ENCODE peak calls at places on chromosomes 5 and 9, in nine cellular contexts. One of them, this sample, is unnamed.

GRCh38 chr9:9914174-9914573 is 698.6 kb downstream of the PTPRD start:
- DNase-seq in prostate gland: no peak
- DNase-seq in ELR: no peak
- DNase-seq in kidney tubule cell: no peak
- DNase-seq in NCI-H460: no peak
- DNase-seq in fibroblast of the conjunctiva: no peak
- DNase-seq in EL: no peak
- DNase-seq in ecto neural progenitor cell: no peak
- DNase-seq in iris pigment epithelial cell: no peak
- DNase-seq in this sample: no peak

GRCh38 chr9:19631181-19631580 is 157.7 kb downstream of the SLC24A2 start:
- DNase-seq in prostate gland: no peak
- DNase-seq in ELR: no peak
- DNase-seq in kidney tubule cell: peak; percentile 56
- DNase-seq in NCI-H460: no peak
- DNase-seq in fibroblast of the conjunctiva: no peak
- DNase-seq in EL: no peak
- DNase-seq in ecto neural progenitor cell: no peak
- DNase-seq in iris pigment epithelial cell: no peak
- DNase-seq in this sample: no peak

GRCh38 chr5:67211926-67212325 is 15.3 kb upstream of the CD180 start:
- DNase-seq in prostate gland: no peak
- DNase-seq in ELR: peak; percentile 83
- DNase-seq in kidney tubule cell: peak; percentile 92
- DNase-seq in NCI-H460: no peak
- DNase-seq in fibroblast of the conjunctiva: no peak
- DNase-seq in EL: peak; percentile 79
- DNase-seq in ecto neural progenitor cell: no peak
- DNase-seq in iris pigment epithelial cell: peak; percentile 86
- DNase-seq in this sample: no peak

GRCh38 chr9:137147793-137148160 is 8.8 kb downstream of the GRIN1 start:
- DNase-seq in prostate gland: no peak
- DNase-seq in ELR: no peak
- DNase-seq in kidney tubule cell: no peak
- DNase-seq in NCI-H460: no peak
- DNase-seq in fibroblast of the conjunctiva: no peak
- DNase-seq in EL: no peak
- DNase-seq in ecto neural progenitor cell: no peak
- DNase-seq in iris pigment epithelial cell: no peak
- DNase-seq in this sample: no peak

GRCh38 chr9:106864533-106865143 is 1.7 kb downstream of the ZNF462 start:
- DNase-seq in prostate gland: no peak
- DNase-seq in ELR: peak; percentile 54
- DNase-seq in kidney tubule cell: peak; percentile 64
- DNase-seq in NCI-H460: no peak
- DNase-seq in fibroblast of the conjunctiva: no peak
- DNase-seq in EL: peak; percentile 47
- DNase-seq in ecto neural progenitor cell: peak; percentile 53
- DNase-seq in iris pigment epithelial cell: peak; percentile 53
- DNase-seq in this sample: no peak

GRCh38 chr5:151123897-151124751 is 33.5 kb downstream of the ANXA6 start:
- DNase-seq in prostate gland: peak; percentile 40
- DNase-seq in ELR: peak; percentile 47
- DNase-seq in kidney tubule cell: peak; percentile 73
- DNase-seq in NCI-H460: peak; percentile 20
- DNase-seq in fibroblast of the conjunctiva: no peak
- DNase-seq in EL: peak; percentile 36
- DNase-seq in ecto neural progenitor cell: no peak
- DNase-seq in iris pigment epithelial cell: peak; percentile 41
- DNase-seq in this sample: peak; percentile 77

GRCh38 chr5:1009359-1010180 is 968 bp downstream of the NKD2 start:
- DNase-seq in prostate gland: no peak
- DNase-seq in ELR: no peak
- DNase-seq in kidney tubule cell: no peak
- DNase-seq in NCI-H460: no peak
- DNase-seq in fibroblast of the conjunctiva: no peak
- DNase-seq in EL: no peak
- DNase-seq in ecto neural progenitor cell: no peak
- DNase-seq in iris pigment epithelial cell: no peak
- DNase-seq in this sample: peak; percentile 10

GRCh38 chr9:133780962-133781827 is 43.0 kb upstream of the SARDH start:
- DNase-seq in prostate gland: no peak
- DNase-seq in ELR: no peak
- DNase-seq in kidney tubule cell: no peak
- DNase-seq in NCI-H460: no peak
- DNase-seq in fibroblast of the conjunctiva: no peak
- DNase-seq in EL: no peak
- DNase-seq in ecto neural progenitor cell: no peak
- DNase-seq in iris pigment epithelial cell: no peak
- DNase-seq in this sample: no peak

GRCh38 chr5:91690921-91691320 is 307.8 kb upstream of the ARRDC3 start:
- DNase-seq in prostate gland: no peak
- DNase-seq in ELR: peak; percentile 14
- DNase-seq in kidney tubule cell: no peak
- DNase-seq in NCI-H460: no peak
- DNase-seq in fibroblast of the conjunctiva: no peak
- DNase-seq in EL: no peak
- DNase-seq in ecto neural progenitor cell: no peak
- DNase-seq in iris pigment epithelial cell: peak; percentile 21
- DNase-seq in this sample: no peak

GRCh38 chr9:114096866-114097612 is 2.1 kb downstream of the KIF12 start:
- DNase-seq in prostate gland: no peak
- DNase-seq in ELR: no peak
- DNase-seq in kidney tubule cell: no peak
- DNase-seq in NCI-H460: no peak
- DNase-seq in fibroblast of the conjunctiva: no peak
- DNase-seq in EL: no peak
- DNase-seq in ecto neural progenitor cell: no peak
- DNase-seq in iris pigment epithelial cell: no peak
- DNase-seq in this sample: no peak

GRCh38 chr9:84600739-84601138 is 68.8 kb upstream of the NTRK2 start:
- DNase-seq in prostate gland: no peak
- DNase-seq in ELR: no peak
- DNase-seq in kidney tubule cell: peak; percentile 22
- DNase-seq in NCI-H460: no peak
- DNase-seq in fibroblast of the conjunctiva: no peak
- DNase-seq in EL: peak; percentile 1
- DNase-seq in ecto neural progenitor cell: no peak
- DNase-seq in iris pigment epithelial cell: no peak
- DNase-seq in this sample: no peak

GRCh38 chr9:136846376-136847064 is 2.7 kb upstream of the PHPT1 start:
- DNase-seq in prostate gland: no peak
- DNase-seq in ELR: no peak
- DNase-seq in kidney tubule cell: no peak
- DNase-seq in NCI-H460: no peak
- DNase-seq in fibroblast of the conjunctiva: no peak
- DNase-seq in EL: no peak
- DNase-seq in ecto neural progenitor cell: no peak
- DNase-seq in iris pigment epithelial cell: no peak
- DNase-seq in this sample: no peak

GRCh38 chr5:104541129-104541528 is 978.5 kb upstream of the NUDT12 start:
- DNase-seq in prostate gland: no peak
- DNase-seq in ELR: no peak
- DNase-seq in kidney tubule cell: no peak
- DNase-seq in NCI-H460: no peak
- DNase-seq in fibroblast of the conjunctiva: no peak
- DNase-seq in EL: no peak
- DNase-seq in ecto neural progenitor cell: no peak
- DNase-seq in iris pigment epithelial cell: no peak
- DNase-seq in this sample: no peak

GRCh38 chr5:149172261-149172660 is 31.0 kb downstream of the ABLIM3 start:
- DNase-seq in prostate gland: no peak
- DNase-seq in ELR: peak; percentile 98
- DNase-seq in kidney tubule cell: peak; percentile 89
- DNase-seq in NCI-H460: no peak
- DNase-seq in fibroblast of the conjunctiva: peak; percentile 26
- DNase-seq in EL: peak; percentile 95
- DNase-seq in ecto neural progenitor cell: no peak
- DNase-seq in iris pigment epithelial cell: peak; percentile 86
- DNase-seq in this sample: no peak

GRCh38 chr5:178306430-178307225 is 74.0 kb upstream of the PHYKPL start:
- DNase-seq in prostate gland: no peak
- DNase-seq in ELR: no peak
- DNase-seq in kidney tubule cell: no peak
- DNase-seq in NCI-H460: no peak
- DNase-seq in fibroblast of the conjunctiva: no peak
- DNase-seq in EL: no peak
- DNase-seq in ecto neural progenitor cell: no peak
- DNase-seq in iris pigment epithelial cell: no peak
- DNase-seq in this sample: peak; percentile 5

GRCh38 chr5:158660726-158661125 is 439.0 kb downstream of the EBF1 start:
- DNase-seq in prostate gland: no peak
- DNase-seq in ELR: no peak
- DNase-seq in kidney tubule cell: no peak
- DNase-seq in NCI-H460: no peak
- DNase-seq in fibroblast of the conjunctiva: peak; percentile 18
- DNase-seq in EL: peak; percentile 83
- DNase-seq in ecto neural progenitor cell: no peak
- DNase-seq in iris pigment epithelial cell: peak; percentile 25
- DNase-seq in this sample: no peak

GRCh38 chr5:176985516-176985915 is 21.1 kb downstream of the UIMC1 start:
- DNase-seq in prostate gland: no peak
- DNase-seq in ELR: no peak
- DNase-seq in kidney tubule cell: no peak
- DNase-seq in NCI-H460: no peak
- DNase-seq in fibroblast of the conjunctiva: no peak
- DNase-seq in EL: no peak
- DNase-seq in ecto neural progenitor cell: no peak
- DNase-seq in iris pigment epithelial cell: no peak
- DNase-seq in this sample: no peak

GRCh38 chr9:14687042-14687719 is 6.1 kb downstream of the ZDHHC21 start:
- DNase-seq in prostate gland: no peak
- DNase-seq in ELR: peak; percentile 83
- DNase-seq in kidney tubule cell: peak; percentile 38
- DNase-seq in NCI-H460: no peak
- DNase-seq in fibroblast of the conjunctiva: peak; percentile 59
- DNase-seq in EL: peak; percentile 77
- DNase-seq in ecto neural progenitor cell: no peak
- DNase-seq in iris pigment epithelial cell: peak; percentile 90
- DNase-seq in this sample: no peak

GRCh38 chr5:171715551-171715950 is 70.1 kb upstream of the SMIM23 start:
- DNase-seq in prostate gland: no peak
- DNase-seq in ELR: no peak
- DNase-seq in kidney tubule cell: no peak
- DNase-seq in NCI-H460: no peak
- DNase-seq in fibroblast of the conjunctiva: no peak
- DNase-seq in EL: no peak
- DNase-seq in ecto neural progenitor cell: peak; percentile 12
- DNase-seq in iris pigment epithelial cell: no peak
- DNase-seq in this sample: no peak

GRCh38 chr5:127183332-127183731 is 107.3 kb upstream of the MEGF10 start:
- DNase-seq in prostate gland: no peak
- DNase-seq in ELR: no peak
- DNase-seq in kidney tubule cell: no peak
- DNase-seq in NCI-H460: no peak
- DNase-seq in fibroblast of the conjunctiva: no peak
- DNase-seq in EL: no peak
- DNase-seq in ecto neural progenitor cell: no peak
- DNase-seq in iris pigment epithelial cell: no peak
- DNase-seq in this sample: no peak

This sample was measured in body of pancreas.